ENCODE peak calls at places on chromosomes 7 and 10, in seven cellular contexts. G is psoas muscle, U is 8988T, B is GOT3, T is ELR, Z is pancreas, J is T-cell. X is an unnamed sample.

GRCh38 chr7:75691793-75692543 is 46.8 kb downstream of the HIP1 start:
- DNase-seq in G (no peak), U (no peak), B (no peak), T (no peak), Z (no peak), J (no peak), X (no peak)

GRCh38 chr7:134727711-134728110 is 51.7 kb upstream of the CALD1 start:
- DNase-seq in G (no peak), U (no peak), B (no peak), T (peak), Z (no peak), J (no peak), X (no peak)

GRCh38 chr10:13099666-13100348 is at the start of gene OPTN:
- DNase-seq in G (peak), U (peak), B (peak), T (peak), Z (peak), J (peak), X (peak)

GRCh38 chr10:124738441-124738840 is 5.7 kb downstream of the FAM53B start:
- DNase-seq in G (no peak), U (no peak), B (no peak), T (no peak), Z (no peak), J (no peak), X (no peak)

GRCh38 chr7:103940382-103941268 is 48.8 kb downstream of the RELN start:
- DNase-seq in G (no peak), U (no peak), B (no peak), T (no peak), Z (no peak), J (no peak), X (no peak)

GRCh38 chr10:123746016-123746415 is 79.9 kb downstream of the GPR26 start:
- DNase-seq in G (no peak), U (no peak), B (no peak), T (no peak), Z (no peak), J (no peak), X (no peak)

GRCh38 chr10:66799474-66799873 is 126.4 kb upstream of the LRRTM3 start:
- DNase-seq in G (no peak), U (no peak), B (no peak), T (peak), Z (no peak), J (no peak), X (no peak)

GRCh38 chr10:70535451-70535850 is 56.9 kb downstream of the PALD1 start:
- DNase-seq in G (no peak), U (no peak), B (no peak), T (no peak), Z (no peak), J (no peak), X (no peak)

GRCh38 chr7:96426027-96426426 is 104.1 kb upstream of the SLC25A13 start:
- DNase-seq in G (no peak), U (no peak), B (no peak), T (no peak), Z (no peak), J (no peak), X (peak)

GRCh38 chr10:74150151-74151056 is at the start of gene AP3M1:
- DNase-seq in G (peak), U (peak), B (no peak), T (no peak), Z (peak), J (no peak), X (no peak)

GRCh38 chr7:92758796-92759431 is 77.5 kb downstream of the CDK6 start:
- DNase-seq in G (no peak), U (no peak), B (no peak), T (no peak), Z (no peak), J (no peak), X (no peak)

GRCh38 chr7:24783731-24784130 is 26.5 kb upstream of the GSDME start:
- DNase-seq in G (no peak), U (no peak), B (no peak), T (peak), Z (no peak), J (no peak), X (no peak)

GRCh38 chr10:132104062-132104461 is 38.3 kb downstream of the JAKMIP3 start:
- DNase-seq in G (no peak), U (no peak), B (no peak), T (no peak), Z (no peak), J (no peak), X (no peak)

GRCh38 chr10:102605712-102606111 is 38.6 kb upstream of the TRIM8 start:
- DNase-seq in G (no peak), U (no peak), B (no peak), T (peak), Z (peak), J (no peak), X (peak)

GRCh38 chr10:118564652-118565051 is 30.8 kb downstream of the PRLHR start:
- DNase-seq in G (no peak), U (peak), B (no peak), T (peak), Z (no peak), J (no peak), X (no peak)

GRCh38 chr10:78865931-78866717 is 202.6 kb upstream of the ZMIZ1 start:
- DNase-seq in G (no peak), U (no peak), B (no peak), T (no peak), Z (no peak), J (no peak), X (no peak)

GRCh38 chr7:14851610-14852009 is 50.9 kb downstream of the DGKB start:
- DNase-seq in G (no peak), U (no peak), B (no peak), T (no peak), Z (no peak), J (no peak), X (peak)

GRCh38 chr7:44709011-44709915 is 39.4 kb upstream of the ZMIZ2 start:
- DNase-seq in G (no peak), U (no peak), B (no peak), T (no peak), Z (no peak), J (no peak), X (no peak)

GRCh38 chr7:71776726-71777125 is 635.4 kb downstream of the CALN1 start:
- DNase-seq in G (no peak), U (no peak), B (no peak), T (no peak), Z (no peak), J (no peak), X (no peak)

GRCh38 chr7:100582041-100582579 is 3.8 kb downstream of the LRCH4 start:
- DNase-seq in G (no peak), U (no peak), B (no peak), T (no peak), Z (peak), J (no peak), X (no peak)

GRCh38 chr7:88357295-88357694 is 50.6 kb upstream of the STEAP4 start:
- DNase-seq in G (no peak), U (no peak), B (no peak), T (no peak), Z (no peak), J (no peak), X (peak)

GRCh38 chr10:51171946-51172345 is 97.7 kb downstream of the PRKG1 start:
- DNase-seq in G (no peak), U (no peak), B (no peak), T (peak), Z (no peak), J (no peak), X (peak)

GRCh38 chr7:148700693-148701092 is 2.0 kb downstream of the CUL1 start:
- DNase-seq in G (no peak), U (no peak), B (no peak), T (peak), Z (no peak), J (peak), X (peak)

GRCh38 chr10:113563306-113564088 is 10.6 kb downstream of the HABP2 start:
- DNase-seq in G (peak), U (peak), B (no peak), T (peak), Z (peak), J (peak), X (peak)

GRCh38 chr7:12154119-12154518 is 57.0 kb upstream of the TMEM106B start:
- DNase-seq in G (no peak), U (no peak), B (no peak), T (no peak), Z (no peak), J (no peak), X (no peak)

GRCh38 chr7:44279731-44280505 is 45.5 kb downstream of the CAMK2B start:
- DNase-seq in G (peak), U (no peak), B (no peak), T (no peak), Z (peak), J (no peak), X (no peak)

GRCh38 chr10:117409549-117410283 is 34.5 kb upstream of the PDZD8 start:
- DNase-seq in G (no peak), U (no peak), B (no peak), T (no peak), Z (no peak), J (no peak), X (peak)

GRCh38 chr10:34156781-34157425 is 658.2 kb downstream of the PARD3 start:
- DNase-seq in G (no peak), U (no peak), B (no peak), T (peak), Z (no peak), J (no peak), X (peak)

GRCh38 chr7:158782638-158783490 is 46.4 kb downstream of the ESYT2 start:
- DNase-seq in G (peak), U (no peak), B (no peak), T (peak), Z (no peak), J (no peak), X (peak)

GRCh38 chr10:78328592-78329404 is 295.1 kb downstream of the RPS24 start:
- DNase-seq in G (no peak), U (no peak), B (no peak), T (no peak), Z (no peak), J (peak), X (no peak)

GRCh38 chr7:128818694-128819093 is 11.5 kb upstream of the FLNC start:
- DNase-seq in G (no peak), U (no peak), B (no peak), T (no peak), Z (no peak), J (no peak), X (no peak)

GRCh38 chr7:107201795-107202450 is 33.1 kb downstream of the HBP1 start:
- DNase-seq in G (peak), U (peak), B (no peak), T (peak), Z (peak), J (peak), X (peak)

GRCh38 chr10:11160982-11161554 is 143.4 kb downstream of the CELF2 start:
- DNase-seq in G (no peak), U (no peak), B (no peak), T (no peak), Z (no peak), J (no peak), X (no peak)